ENCODE peak calls at places on chromosomes 16 and 17, in five cellular contexts. One of them, this sample, is unnamed.

GRCh38 chr17:9408381-9408780 is 167.2 kb downstream of the STX8 start:
- DNase-seq in brain microvascular endothelial cell: peak
- DNase-seq in left ventricle myocardium inferior: no peak
- DNase-seq in cardiac muscle cell: no peak
- DNase-seq in fibroblast of lung: peak
- DNase-seq in this sample: peak

GRCh38 chr17:14904406-14904805 is 360.7 kb downstream of the PMP22 start:
- DNase-seq in fibroblast of lung: no peak
- DNase-seq in cardiac muscle cell: no peak
- DNase-seq in left ventricle myocardium inferior: no peak
- DNase-seq in brain microvascular endothelial cell: peak
- DNase-seq in this sample: no peak

GRCh38 chr17:27577884-27578717 is 52.9 kb upstream of the LGALS9 start:
- DNase-seq in fibroblast of lung: peak
- DNase-seq in cardiac muscle cell: peak
- DNase-seq in left ventricle myocardium inferior: peak
- DNase-seq in brain microvascular endothelial cell: no peak
- DNase-seq in this sample: no peak

GRCh38 chr16:23974223-23974622 is 138.4 kb downstream of the PRKCB start:
- DNase-seq in left ventricle myocardium inferior: no peak
- DNase-seq in fibroblast of lung: no peak
- DNase-seq in brain microvascular endothelial cell: no peak
- DNase-seq in cardiac muscle cell: peak
- DNase-seq in this sample: no peak

GRCh38 chr16:69476920-69477418 is 52.5 kb downstream of the CYB5B start:
- DNase-seq in left ventricle myocardium inferior: no peak
- DNase-seq in brain microvascular endothelial cell: peak
- DNase-seq in fibroblast of lung: peak
- DNase-seq in cardiac muscle cell: no peak
- DNase-seq in this sample: peak

GRCh38 chr16:73572135-73572534 is 524.2 kb upstream of the ZFHX3 start:
- DNase-seq in brain microvascular endothelial cell: peak
- DNase-seq in cardiac muscle cell: peak
- DNase-seq in left ventricle myocardium inferior: peak
- DNase-seq in fibroblast of lung: no peak
- DNase-seq in this sample: peak

GRCh38 chr16:8611886-8612595 is 9.5 kb upstream of the METTL22 start:
- DNase-seq in brain microvascular endothelial cell: peak
- DNase-seq in left ventricle myocardium inferior: no peak
- DNase-seq in cardiac muscle cell: no peak
- DNase-seq in fibroblast of lung: no peak
- DNase-seq in this sample: peak

GRCh38 chr16:23827245-23827543 is 8.6 kb upstream of the PRKCB start:
- DNase-seq in fibroblast of lung: no peak
- DNase-seq in cardiac muscle cell: no peak
- DNase-seq in brain microvascular endothelial cell: no peak
- DNase-seq in left ventricle myocardium inferior: no peak
- DNase-seq in this sample: no peak

GRCh38 chr16:15928261-15929104 is 20.9 kb upstream of the ABCC1 start:
- DNase-seq in fibroblast of lung: no peak
- DNase-seq in cardiac muscle cell: no peak
- DNase-seq in left ventricle myocardium inferior: no peak
- DNase-seq in brain microvascular endothelial cell: no peak
- DNase-seq in this sample: no peak

GRCh38 chr17:19644493-19645210 is 3.9 kb upstream of the ALDH3A2 start:
- DNase-seq in fibroblast of lung: peak
- DNase-seq in left ventricle myocardium inferior: no peak
- DNase-seq in brain microvascular endothelial cell: no peak
- DNase-seq in cardiac muscle cell: no peak
- DNase-seq in this sample: no peak

GRCh38 chr16:21982108-21982507 is 18.8 kb downstream of the PDZD9 start:
- DNase-seq in left ventricle myocardium inferior: no peak
- DNase-seq in brain microvascular endothelial cell: no peak
- DNase-seq in fibroblast of lung: no peak
- DNase-seq in cardiac muscle cell: no peak
- DNase-seq in this sample: no peak

GRCh38 chr17:8105957-8106398 is 12.3 kb downstream of the ALOXE3 start:
- DNase-seq in fibroblast of lung: no peak
- DNase-seq in left ventricle myocardium inferior: no peak
- DNase-seq in brain microvascular endothelial cell: no peak
- DNase-seq in cardiac muscle cell: no peak
- DNase-seq in this sample: no peak

GRCh38 chr16:85348921-85349334 is 236.7 kb upstream of the CIBAR2 start:
- DNase-seq in cardiac muscle cell: no peak
- DNase-seq in brain microvascular endothelial cell: no peak
- DNase-seq in fibroblast of lung: no peak
- DNase-seq in left ventricle myocardium inferior: no peak
- DNase-seq in this sample: no peak

GRCh38 chr16:77069929-77070328 is 121.1 kb upstream of the MON1B start:
- DNase-seq in left ventricle myocardium inferior: no peak
- DNase-seq in cardiac muscle cell: no peak
- DNase-seq in fibroblast of lung: no peak
- DNase-seq in brain microvascular endothelial cell: no peak
- DNase-seq in this sample: no peak

GRCh38 chr17:38418693-38419507 is 9.4 kb upstream of the ARHGAP23 start:
- DNase-seq in left ventricle myocardium inferior: no peak
- DNase-seq in cardiac muscle cell: peak
- DNase-seq in fibroblast of lung: no peak
- DNase-seq in brain microvascular endothelial cell: no peak
- DNase-seq in this sample: peak

GRCh38 chr17:61330174-61331150 is 69.2 kb upstream of the TBX2 start:
- DNase-seq in fibroblast of lung: no peak
- DNase-seq in brain microvascular endothelial cell: no peak
- DNase-seq in cardiac muscle cell: no peak
- DNase-seq in left ventricle myocardium inferior: no peak
- DNase-seq in this sample: no peak

GRCh38 chr16:2691491-2692248 is 9.3 kb downstream of the KCTD5 start:
- DNase-seq in brain microvascular endothelial cell: no peak
- DNase-seq in left ventricle myocardium inferior: peak
- DNase-seq in fibroblast of lung: no peak
- DNase-seq in cardiac muscle cell: no peak
- DNase-seq in this sample: no peak

GRCh38 chr17:5902671-5903070 is 167.5 kb upstream of the WSCD1 start:
- DNase-seq in left ventricle myocardium inferior: no peak
- DNase-seq in cardiac muscle cell: no peak
- DNase-seq in brain microvascular endothelial cell: no peak
- DNase-seq in fibroblast of lung: no peak
- DNase-seq in this sample: no peak

GRCh38 chr17:34366051-34366450 is 3.0 kb upstream of the CCL1 start:
- DNase-seq in cardiac muscle cell: no peak
- DNase-seq in brain microvascular endothelial cell: no peak
- DNase-seq in fibroblast of lung: no peak
- DNase-seq in left ventricle myocardium inferior: no peak
- DNase-seq in this sample: no peak

GRCh38 chr17:34365340-34365739 is 2.3 kb upstream of the CCL1 start:
- DNase-seq in brain microvascular endothelial cell: no peak
- DNase-seq in cardiac muscle cell: no peak
- DNase-seq in left ventricle myocardium inferior: no peak
- DNase-seq in fibroblast of lung: no peak
- DNase-seq in this sample: no peak

GRCh38 chr17:34364741-34365140 is 1.7 kb upstream of the CCL1 start:
- DNase-seq in cardiac muscle cell: no peak
- DNase-seq in fibroblast of lung: no peak
- DNase-seq in brain microvascular endothelial cell: no peak
- DNase-seq in left ventricle myocardium inferior: no peak
- DNase-seq in this sample: no peak

GRCh38 chr17:34367486-34368270 is 4.6 kb upstream of the CCL1 start:
- DNase-seq in left ventricle myocardium inferior: no peak
- DNase-seq in fibroblast of lung: no peak
- DNase-seq in brain microvascular endothelial cell: no peak
- DNase-seq in cardiac muscle cell: no peak
- DNase-seq in this sample: no peak

DNA sequence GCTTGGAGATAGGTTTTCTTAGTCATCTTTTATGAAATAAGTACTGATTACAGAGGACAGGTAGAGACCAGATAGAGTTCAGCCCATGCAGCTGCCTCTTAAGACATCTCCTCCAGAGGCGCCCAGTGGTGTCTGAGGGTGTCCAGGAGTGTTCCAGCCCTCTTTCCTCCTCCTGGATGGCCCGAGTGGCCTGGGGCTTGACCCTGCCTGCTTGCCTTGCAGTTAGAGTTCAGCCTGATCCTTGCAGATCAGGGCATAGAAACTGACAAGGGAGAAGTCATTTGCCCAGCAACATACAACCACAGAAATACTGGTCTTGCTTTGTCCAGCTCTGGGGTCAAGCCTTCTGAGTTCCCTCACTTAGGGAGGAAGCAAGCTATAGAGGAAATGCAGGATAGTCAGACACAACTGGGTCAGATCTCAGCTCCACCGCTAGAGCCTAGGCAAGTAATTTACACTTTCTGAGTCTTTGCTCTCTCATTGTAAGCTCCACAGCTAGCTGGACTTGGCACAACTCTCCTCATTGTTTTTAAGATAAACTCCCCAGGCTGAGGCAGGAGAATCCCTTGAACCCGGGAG is 3.6 kb upstream of the CCL1 start:
- DNase-seq in cardiac muscle cell: no peak
- DNase-seq in left ventricle myocardium inferior: no peak
- DNase-seq in fibroblast of lung: no peak
- DNase-seq in brain microvascular endothelial cell: no peak
- DNase-seq in this sample: no peak
- H3K4me3 ChIP-seq in cardiac muscle cell: no peak
- H3K4me3 ChIP-seq in left ventricle myocardium inferior: no peak
- H3K4me3 ChIP-seq in fibroblast of lung: no peak
- H3K4me3 ChIP-seq in brain microvascular endothelial cell: no peak
- H3K4me3 ChIP-seq in this sample: no peak

DNA sequence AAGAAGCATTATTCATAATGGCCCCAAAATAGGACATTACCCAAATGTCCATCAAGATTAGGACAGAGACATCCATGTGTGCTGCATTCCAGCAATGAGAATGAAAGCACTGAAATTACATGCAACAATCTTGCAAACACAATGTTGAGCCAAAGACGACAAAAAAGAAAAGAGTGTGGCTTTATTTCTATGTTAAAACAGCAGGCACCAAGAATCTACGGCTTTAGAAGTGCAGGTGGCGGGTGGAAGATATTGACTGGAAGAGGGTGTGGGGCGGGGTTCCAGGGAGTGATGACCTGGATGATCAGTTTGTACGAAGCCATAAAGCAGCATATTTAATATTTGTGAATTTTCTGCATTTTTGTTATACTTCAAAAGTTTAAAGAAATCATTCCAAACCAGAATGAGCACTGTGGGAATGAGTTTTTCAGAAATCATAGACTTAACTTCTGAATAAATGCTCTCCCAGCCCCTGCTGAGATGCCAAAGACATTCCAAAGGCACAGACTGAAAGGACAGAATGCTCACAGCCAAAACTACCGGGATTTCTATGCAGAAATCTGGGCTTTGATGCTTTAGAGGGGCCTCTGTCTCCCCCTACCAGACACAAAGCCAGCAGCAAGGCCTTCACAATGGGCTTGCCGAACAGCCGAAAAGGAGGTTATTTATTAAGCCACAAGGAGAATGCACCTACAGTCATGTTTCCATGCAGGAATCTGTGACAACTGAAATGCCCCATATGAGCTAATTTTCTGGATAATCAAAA is 361.6 kb downstream of the GRIN2A start:
- DNase-seq in cardiac muscle cell: peak
- DNase-seq in fibroblast of lung: no peak
- DNase-seq in brain microvascular endothelial cell: no peak
- DNase-seq in left ventricle myocardium inferior: no peak
- DNase-seq in this sample: no peak
- TF ChIP-seq CTCF in cardiac muscle cell: no peak
- TF ChIP-seq CTCF in fibroblast of lung: no peak
- TF ChIP-seq CTCF in brain microvascular endothelial cell: no peak
- TF ChIP-seq CTCF in left ventricle myocardium inferior: no peak
- TF ChIP-seq CTCF in this sample: no peak

DNA sequence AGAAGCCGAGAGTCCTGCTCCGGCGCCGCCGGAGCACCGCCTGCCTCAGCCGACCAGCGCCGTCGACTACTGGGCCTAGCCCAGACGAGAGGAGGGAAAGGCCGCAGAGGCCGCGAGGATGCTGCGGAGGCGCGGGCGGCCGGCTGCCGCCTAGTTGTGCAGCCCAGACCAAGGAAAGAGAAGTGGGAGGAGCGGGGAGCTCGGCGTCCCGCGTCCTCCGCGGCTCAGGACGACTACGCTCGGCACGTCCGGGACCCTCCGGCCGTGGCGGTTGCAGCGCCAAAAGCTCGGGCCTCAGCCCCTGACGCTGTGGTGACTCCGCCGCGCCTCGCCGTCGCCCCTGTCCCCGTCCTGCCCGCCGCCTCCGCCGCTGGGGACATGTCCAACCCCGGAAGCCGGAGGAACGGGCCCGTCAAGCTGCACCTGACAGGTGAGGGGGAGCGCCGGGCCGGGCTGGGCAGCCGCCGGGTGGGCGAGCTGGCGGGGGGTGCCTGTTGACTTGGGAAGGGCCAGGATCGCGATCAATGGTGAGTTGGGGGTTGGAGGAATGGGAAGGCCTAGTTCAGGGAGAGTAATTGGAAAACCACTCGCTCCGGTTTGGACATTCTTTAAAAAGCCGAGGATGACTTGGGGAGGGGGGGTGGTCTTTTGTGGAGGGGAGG is 37.7 kb downstream of the RNF135 start:
- DNase-seq in fibroblast of lung: peak
- DNase-seq in brain microvascular endothelial cell: peak
- DNase-seq in cardiac muscle cell: peak
- DNase-seq in left ventricle myocardium inferior: peak
- DNase-seq in this sample: peak
- H3K4me3 ChIP-seq in fibroblast of lung: peak
- H3K4me3 ChIP-seq in brain microvascular endothelial cell: peak
- H3K4me3 ChIP-seq in cardiac muscle cell: peak
- H3K4me3 ChIP-seq in left ventricle myocardium inferior: peak
- H3K4me3 ChIP-seq in this sample: peak

DNA sequence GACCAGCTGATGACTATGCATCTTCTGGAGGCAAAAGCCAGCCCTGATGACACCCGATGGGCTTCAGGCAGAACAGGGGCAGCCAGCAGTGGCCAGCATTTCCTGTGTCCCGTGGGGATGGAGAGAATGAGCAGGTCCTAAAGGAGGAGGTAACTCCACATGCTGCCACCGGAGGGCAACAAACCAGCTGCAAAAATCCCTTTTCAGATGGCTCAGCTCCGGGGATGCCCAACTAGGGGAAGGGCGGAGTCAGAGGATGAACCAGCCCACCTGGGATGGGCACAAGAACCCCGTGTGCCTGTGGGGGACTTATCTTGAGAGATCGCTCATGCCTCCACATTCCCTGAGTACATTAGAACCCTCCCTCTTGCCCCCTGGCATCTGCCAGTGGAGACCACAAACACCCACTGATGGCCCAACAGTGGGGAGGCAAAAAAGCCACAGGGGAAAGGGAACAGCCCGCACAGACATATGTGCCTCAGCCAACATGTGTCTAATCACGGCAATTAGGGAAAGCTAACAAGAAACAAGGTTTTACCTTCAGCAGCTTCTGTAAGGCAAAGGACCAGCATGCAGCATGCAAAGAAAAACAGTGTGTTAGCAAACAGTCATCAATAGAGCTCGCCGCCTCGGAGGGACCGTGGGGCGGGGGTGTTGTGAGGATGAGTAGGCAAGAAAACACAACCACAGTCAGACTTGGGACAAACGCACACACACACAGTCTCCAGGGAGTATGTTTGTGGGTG is 64.1 kb downstream of the MYO18A start:
- DNase-seq in fibroblast of lung: peak
- DNase-seq in brain microvascular endothelial cell: no peak
- DNase-seq in cardiac muscle cell: peak
- DNase-seq in left ventricle myocardium inferior: no peak
- DNase-seq in this sample: peak
- TF ChIP-seq CTCF in fibroblast of lung: peak
- TF ChIP-seq CTCF in brain microvascular endothelial cell: peak
- TF ChIP-seq CTCF in cardiac muscle cell: peak
- TF ChIP-seq CTCF in left ventricle myocardium inferior: peak
- TF ChIP-seq CTCF in this sample: peak

GRCh38 chr16:56950881-56951771 is 10.6 kb upstream of the CETP start:
- DNase-seq in left ventricle myocardium inferior: peak
- DNase-seq in cardiac muscle cell: peak
- DNase-seq in fibroblast of lung: peak
- DNase-seq in brain microvascular endothelial cell: peak
- DNase-seq in this sample: no peak
- H3K4me3 ChIP-seq in left ventricle myocardium inferior: no peak
- H3K4me3 ChIP-seq in cardiac muscle cell: no peak
- H3K4me3 ChIP-seq in fibroblast of lung: no peak
- H3K4me3 ChIP-seq in brain microvascular endothelial cell: no peak
- H3K4me3 ChIP-seq in this sample: no peak

This sample was measured in foreskin fibroblast.